ENCODE peak calls at places on chromosomes 13 and 19, in six cellular contexts. X, G, W, Z, E and T are unnamed samples.

GRCh38 chr13:113639661-113640262 is 18.2 kb downstream of the ATP4B start:
- DNase-seq in W (no peak), Z (peak), E (no peak), X (no peak), G (no peak), T (peak)

GRCh38 chr13:110347535-110348308 is 40.6 kb downstream of the COL4A2 start:
- DNase-seq in G (peak), X (peak), W (no peak), E (peak), Z (peak), T (peak)

GRCh38 chr19:39765091-39766076 is 13.3 kb upstream of the LEUTX start:
- DNase-seq in X (peak), W (peak), G (peak), Z (peak), E (peak), T (peak)

GRCh38 chr13:83878691-83879410 is 3.4 kb downstream of the SLITRK1 start:
- DNase-seq in Z (no peak), W (no peak), G (no peak), E (no peak), X (no peak), T (no peak)

GRCh38 chr13:34748078-34748477 is 194.0 kb upstream of the NBEA start:
- DNase-seq in Z (peak), X (peak), E (no peak), W (peak), G (no peak), T (no peak)

GRCh38 chr19:39916236-39916635 is 18.2 kb downstream of the FCGBP start:
- DNase-seq in E (no peak), W (no peak), G (no peak), Z (no peak), X (no peak), T (no peak)

GRCh38 chr13:72456486-72456885 is 270.9 kb downstream of the MZT1 start:
- DNase-seq in X (no peak), E (no peak), W (no peak), Z (no peak), G (no peak), T (no peak)

GRCh38 chr13:29887030-29887557 is 36.7 kb upstream of the UBL3 start:
- DNase-seq in W (no peak), E (peak), Z (no peak), G (no peak), X (no peak), T (no peak)

GRCh38 chr19:38692458-38693379 is 45.3 kb downstream of the ACTN4 start:
- DNase-seq in W (no peak), E (no peak), X (no peak), Z (no peak), G (no peak), T (peak)

GRCh38 chr19:1449467-1450442 is at the start of gene APC2:
- DNase-seq in G (peak), Z (no peak), W (no peak), E (peak), X (peak), T (peak)

GRCh38 chr19:49676136-49676689 is 858 bp upstream of the PRMT1 start:
- DNase-seq in W (peak), E (peak), X (peak), G (peak), Z (peak), T (peak)

GRCh38 chr13:43339843-43340550 is 316.6 kb downstream of the DNAJC15 start:
- DNase-seq in E (peak), Z (no peak), G (no peak), W (no peak), X (peak), T (peak)

GRCh38 chr13:98853791-98854191 is 101.3 kb upstream of the SLC15A1 start:
- DNase-seq in X (peak), E (peak), W (peak), Z (no peak), G (no peak), T (peak)

GRCh38 chr13:21009036-21009435 is 52.4 kb downstream of the LATS2 start:
- DNase-seq in Z (no peak), E (no peak), G (no peak), X (no peak), W (no peak), T (no peak)

GRCh38 chr13:105960326-105960725 is 575.1 kb downstream of the EFNB2 start:
- DNase-seq in X (no peak), W (no peak), E (no peak), G (no peak), Z (no peak), T (no peak)

GRCh38 chr19:30026933-30027332 is 84.9 kb downstream of the URI1 start:
- DNase-seq in X (no peak), Z (no peak), G (no peak), W (no peak), E (no peak), T (no peak)

GRCh38 chr19:42252365-42253244 is 2.3 kb downstream of the ERF start:
- DNase-seq in E (peak), X (peak), G (peak), W (no peak), Z (peak), T (peak)

GRCh38 chr19:29323046-29323971 is 110.4 kb upstream of the UQCRFS1 start:
- DNase-seq in W (no peak), G (no peak), Z (no peak), E (no peak), X (no peak), T (no peak)

GRCh38 chr19:30135797-30136196 is 193.8 kb downstream of the URI1 start:
- DNase-seq in X (no peak), Z (no peak), E (no peak), W (no peak), G (no peak), T (no peak)

GRCh38 chr13:94343243-94343585 is 136.3 kb downstream of the DCT start:
- DNase-seq in G (no peak), X (no peak), Z (no peak), E (peak), W (no peak), T (no peak)

GRCh38 chr13:21413013-21413412 is 46.1 kb downstream of the ZDHHC20 start:
- DNase-seq in X (no peak), G (no peak), E (peak), Z (no peak), W (no peak), T (peak)

GRCh38 chr13:33284916-33285315 is 639 bp downstream of the STARD13 start:
- DNase-seq in E (no peak), Z (no peak), G (no peak), X (no peak), W (no peak), T (no peak)

GRCh38 chr13:74129500-74130144 is 4.6 kb downstream of the KLF12 start:
- DNase-seq in G (no peak), W (peak), E (no peak), Z (peak), X (peak), T (no peak)

GRCh38 chr19:56086671-56087430 is 34.2 kb downstream of the ZNF787 start:
- DNase-seq in E (no peak), W (no peak), G (no peak), X (no peak), Z (no peak), T (no peak)

GRCh38 chr13:113297370-113297871 is 382 bp downstream of the LAMP1 start:
- DNase-seq in W (peak), E (no peak), G (no peak), X (no peak), Z (no peak), T (no peak)

GRCh38 chr19:13866463-13867046 is 10.4 kb upstream of the NANOS3 start:
- DNase-seq in W (no peak), E (no peak), X (no peak), G (no peak), Z (no peak), T (no peak)
- H3K4me3 ChIP-seq in W (no peak), E (peak), X (peak), G (peak), Z (peak), T (peak)

DNA sequence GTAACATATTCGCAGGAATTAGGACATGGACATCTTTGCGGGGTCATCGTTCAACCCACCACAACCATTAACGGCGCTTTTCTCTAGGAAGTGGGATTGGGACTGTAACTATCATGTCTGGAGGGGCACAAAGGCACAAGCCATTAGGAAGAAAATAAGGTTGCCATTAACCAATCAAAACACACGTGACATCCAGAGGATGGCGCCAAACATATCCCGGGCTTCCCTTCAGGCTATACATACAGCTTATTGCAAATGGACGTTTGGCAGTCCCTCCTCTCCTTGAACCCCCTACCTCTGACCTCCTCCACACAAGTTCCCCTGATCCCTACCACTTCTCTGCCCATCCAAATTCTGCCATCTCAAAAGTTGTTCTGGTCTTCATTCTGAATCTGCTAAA is 26.6 kb upstream of the GSX1 start:
- DNase-seq in X (no peak), Z (no peak), E (no peak), G (no peak), W (no peak), T (no peak)
- TF ChIP-seq CTCF in X (no peak), Z (no peak), E (no peak), G (no peak), W (no peak), T (no peak)

DNA sequence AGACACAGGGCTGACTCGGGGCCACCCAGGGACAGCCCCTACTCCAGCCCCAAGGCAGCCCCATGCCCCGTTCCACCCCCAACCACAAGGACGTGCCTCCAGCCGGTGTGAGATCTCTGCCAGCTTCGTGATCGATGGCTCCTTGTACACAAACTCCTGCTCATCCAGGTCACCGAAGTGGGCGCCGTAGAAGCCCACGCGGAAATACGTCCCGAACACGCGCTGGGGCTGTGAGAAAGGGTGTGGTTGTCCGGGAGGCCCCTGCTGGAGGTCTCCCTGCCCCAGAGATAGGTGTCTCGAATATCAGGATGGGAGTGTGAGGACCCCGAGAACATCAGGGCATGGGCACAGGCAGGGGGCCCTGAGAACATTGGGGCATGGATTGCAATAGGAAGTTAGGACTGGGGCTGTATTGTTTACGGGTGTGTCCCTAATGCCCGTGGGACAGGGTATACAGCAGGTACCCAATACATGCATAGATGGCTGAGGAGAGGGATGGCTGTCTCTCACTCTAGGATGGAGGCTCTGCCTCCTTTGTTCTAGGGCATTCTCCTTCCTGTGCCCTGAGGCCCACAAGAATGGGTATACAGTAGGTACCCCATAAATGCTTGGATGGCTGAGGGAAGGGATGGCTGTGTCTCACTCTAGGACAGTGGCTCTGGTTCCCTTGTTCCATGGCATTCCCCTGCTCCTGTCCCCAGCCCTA is 5.3 kb upstream of the KANK2 start:
- DNase-seq in X (no peak), G (no peak), Z (no peak), E (no peak), W (no peak), T (no peak)
- H3K4me3 ChIP-seq in X (no peak), G (no peak), Z (no peak), E (no peak), W (no peak), T (no peak)

DNA sequence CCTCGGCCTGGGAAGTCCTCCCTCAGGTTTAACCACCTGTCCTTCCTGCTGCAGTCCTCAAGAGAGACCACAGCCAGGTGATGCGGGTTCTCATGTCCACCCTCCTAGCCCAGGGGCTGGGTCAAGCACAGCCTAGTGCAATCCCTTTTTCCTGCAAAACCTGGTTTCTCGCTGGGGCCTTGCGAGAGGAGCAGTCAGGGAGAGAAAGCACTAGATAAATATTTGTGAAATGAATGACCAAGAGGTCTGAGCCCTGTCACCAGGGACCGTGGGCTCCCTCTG is 2.3 kb downstream of the SLC8A2 start:
- DNase-seq in Z (no peak), X (no peak), W (no peak), E (no peak), G (no peak), T (no peak)
- TF ChIP-seq CTCF in Z (no peak), X (no peak), W (no peak), E (no peak), G (no peak), T (no peak)

GRCh38 chr19:3982701-3983541 is 2.3 kb downstream of the EEF2 start:
- DNase-seq in E (peak), W (no peak), X (peak), G (no peak), Z (peak), T (peak)
- H3K4me3 ChIP-seq in E (peak), W (no peak), X (peak), G (peak), Z (peak), T (peak)